ENCODE peak calls at places on chromosome 2, in nine cellular contexts. V is lower lobe of right lung, F is fibroblast of the aortic adventitia, T is body of pancreas, E is foreskin fibroblast, L is heart right ventricle, N is Panc1, H is epithelial cell of esophagus, I is choroid plexus epithelial cell. Y is an unnamed sample.

GRCh38 chr2:2859164-2859563 is 518.5 kb downstream of the EIPR1 start:
- DNase-seq in L (no peak), V (no peak), I (no peak), F (no peak), H (no peak), E (no peak), T (no peak), N (no peak), Y (no peak)

GRCh38 chr2:68151037-68151436 is 6.7 kb upstream of the PNO1 start:
- DNase-seq in L (no peak), F (no peak), V (no peak), E (no peak), T (no peak), N (no peak), I (peak; percentile 5), H (no peak), Y (no peak)

GRCh38 chr2:71796174-71796592 is 342.8 kb downstream of the DYSF start:
- DNase-seq in H (peak; percentile 52), T (no peak), N (no peak), F (no peak), E (peak; percentile 76), I (peak; percentile 28), V (no peak), L (no peak), Y (peak; percentile 85)

GRCh38 chr2:158205215-158205614 is 103.5 kb downstream of the UPP2 start:
- DNase-seq in I (no peak), L (no peak), E (no peak), F (no peak), H (no peak), V (no peak), T (no peak), N (no peak), Y (no peak)

GRCh38 chr2:146413086-146413610 is 1431.7 kb upstream of the ACVR2A start:
- DNase-seq in H (no peak), F (no peak), L (no peak), V (no peak), N (no peak), I (no peak), E (no peak), T (no peak), Y (no peak)

GRCh38 chr2:121561617-121562268 is 31.1 kb downstream of the RNU4ATAC start:
- DNase-seq in F (peak; percentile 75), N (no peak), E (peak; percentile 14), I (peak; percentile 52), L (no peak), V (no peak), H (no peak), T (no peak), Y (peak; percentile 49)

GRCh38 chr2:216012133-216012829 is 1.1 kb downstream of the MREG start:
- DNase-seq in F (no peak), L (no peak), H (peak; percentile 93), N (no peak), T (no peak), I (no peak), V (no peak), E (peak; percentile 21), Y (peak; percentile 58)

GRCh38 chr2:142682528-142682927 is 194.9 kb upstream of the KYNU start:
- DNase-seq in H (peak; percentile 47), V (no peak), N (no peak), I (peak; percentile 76), E (no peak), F (peak; percentile 57), T (no peak), L (no peak), Y (peak; percentile 1)

GRCh38 chr2:11708106-11708505 is 38.1 kb upstream of the NTSR2 start:
- DNase-seq in V (no peak), H (no peak), I (peak; percentile 31), N (no peak), T (no peak), F (peak; percentile 37), L (no peak), E (no peak), Y (peak; percentile 11)

GRCh38 chr2:118844261-118845004 is 3.0 kb downstream of the EN1 start:
- DNase-seq in N (no peak), I (no peak), H (no peak), F (no peak), T (no peak), V (no peak), L (no peak), E (no peak), Y (no peak)
- H3K4me3 ChIP-seq in N (no peak overlapping the region), I (no peak overlapping the region), H (no peak overlapping the region), F (peak overlapping the region; percentile 66), T (no peak overlapping the region), V (no peak overlapping the region), L (no peak overlapping the region), E (no peak overlapping the region), Y (peak overlapping the region; percentile 71)

GRCh38 chr2:36530983-36531354 is 67.0 kb downstream of the FEZ2 start:
- DNase-seq in N (no peak), V (no peak), T (no peak), L (no peak), F (peak; percentile 75), H (no peak), E (no peak), I (peak; percentile 89), Y (peak; percentile 66)
- TF ChIP-seq CTCF in N (no peak), V (no peak), T (no peak), L (no peak), F (peak; percentile 30), H (no peak), E (no peak), I (peak; percentile 51), Y (peak; percentile 23)

GRCh38 chr2:134198006-134198634 is 55.8 kb upstream of the MGAT5 start:
- DNase-seq in I (no peak), V (no peak), F (peak; percentile 40), N (no peak), H (no peak), E (no peak), T (peak; percentile 39), L (no peak), Y (no peak)
- H3K4me3 ChIP-seq in I (no peak overlapping the region), V (no peak overlapping the region), F (no peak overlapping the region), N (no peak overlapping the region), H (no peak overlapping the region), E (no peak overlapping the region), T (no peak overlapping the region), L (no peak overlapping the region), Y (no peak overlapping the region)

GRCh38 chr2:223562078-223562477 is 40.1 kb downstream of the SCG2 start:
- DNase-seq in V (no peak), T (no peak), E (no peak), N (no peak), L (no peak), I (no peak), H (peak; percentile 27), F (no peak), Y (no peak)

GRCh38 chr2:223566398-223566797 is 35.8 kb downstream of the SCG2 start:
- DNase-seq in V (no peak), L (no peak), I (no peak), F (no peak), H (no peak), N (no peak), T (no peak), E (no peak), Y (no peak)

GRCh38 chr2:223563462-223563861 is 38.7 kb downstream of the SCG2 start:
- DNase-seq in T (no peak), E (peak; percentile 83), V (no peak), I (peak; percentile 81), N (peak; percentile 78), F (peak; percentile 49), L (no peak), H (peak; percentile 89), Y (peak; percentile 48)

GRCh38 chr2:223558970-223559369 is 43.2 kb downstream of the SCG2 start:
- DNase-seq in H (no peak), T (no peak), E (no peak), L (no peak), N (no peak), V (no peak), F (no peak), I (no peak), Y (no peak)

GRCh38 chr2:223560704-223561435 is 41.3 kb downstream of the SCG2 start:
- DNase-seq in V (no peak), I (peak; percentile 27), H (peak; percentile 53), E (no peak), T (no peak), N (no peak), L (no peak), F (no peak), Y (no peak)
- TF ChIP-seq CTCF in V (no peak), I (no peak), H (no peak), E (no peak), T (no peak), N (no peak), L (no peak), F (no peak), Y (no peak)

GRCh38 chr2:166841679-166842078 is 46.6 kb upstream of the XIRP2 start:
- DNase-seq in V (no peak), T (no peak), I (no peak), E (no peak), H (no peak), F (no peak), L (no peak), N (no peak), Y (no peak)

DNA sequence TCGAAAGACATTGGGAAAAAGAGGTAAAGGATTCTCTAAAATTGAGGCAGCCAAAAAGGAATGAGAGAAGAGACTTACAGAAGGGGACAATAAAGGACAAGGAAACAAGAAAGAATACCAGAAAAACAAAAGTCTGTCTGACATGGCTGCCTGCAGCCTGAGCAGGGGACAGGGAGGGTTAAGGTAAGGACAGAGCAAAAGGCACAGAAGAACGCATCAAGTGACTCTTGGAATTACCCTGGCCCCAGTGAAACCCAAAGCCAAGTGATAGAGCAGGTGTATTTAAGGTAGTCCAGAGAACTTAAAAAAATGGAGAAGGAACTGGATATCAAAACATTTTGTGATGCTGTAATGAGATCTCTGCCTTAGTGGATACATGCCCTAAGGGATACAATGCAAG is 47.1 kb upstream of the XIRP2 start:
- DNase-seq in F (no peak), V (no peak), L (no peak), H (no peak), I (no peak), N (no peak), E (no peak), T (no peak), Y (no peak)
- H3K4me3 ChIP-seq in F (no peak overlapping the region), V (no peak overlapping the region), L (no peak overlapping the region), H (no peak overlapping the region), I (no peak overlapping the region), N (no peak overlapping the region), E (no peak overlapping the region), T (no peak overlapping the region), Y (no peak overlapping the region)

GRCh38 chr2:45607701-45608100 is 3.4 kb downstream of the SRBD1 start:
- DNase-seq in T (no peak), V (no peak), I (peak; percentile 54), F (peak; percentile 33), N (no peak), E (no peak), L (no peak), H (peak; percentile 43), Y (peak; percentile 27)
- TF ChIP-seq CTCF in T (peak; percentile 29), V (peak; percentile 22), I (peak; percentile 69), F (peak; percentile 50), N (peak; percentile 78), E (peak; percentile 37), L (no peak), H (peak; percentile 68), Y (peak; percentile 57)

GRCh38 chr2:239274391-239275001 is 126.3 kb downstream of the HDAC4 start:
- DNase-seq in F (peak; percentile 64), V (no peak), N (no peak), T (no peak), H (peak; percentile 59), L (no peak), I (peak; percentile 81), E (peak; percentile 41), Y (peak; percentile 81)
- H3K4me3 ChIP-seq in F (peak overlapping the region; percentile 28), V (peak overlapping the region; percentile 30), N (peak overlapping the region; percentile 36), T (no peak overlapping the region), H (no peak overlapping the region), L (no peak overlapping the region), I (peak overlapping the region; percentile 25), E (no peak overlapping the region), Y (peak overlapping the region; percentile 37)